ENCODE peak calls at places on chromosomes 16 and 17, in nine cellular contexts. C is A549, F is right cardiac atrium, I is body of pancreas, Q is hepatocyte, P is RWPE2, D is transverse colon, J is thoracic aorta, Z is IMR-90. W is an unnamed sample. For H3K4me1, the result is how much of the 10 kb centered on the place peaks cover.

GRCh38 chr17:69451416-69452394 is 37.2 kb downstream of the MAP2K6 start:
- DNase-seq in D (no peak), J (no peak), F (no peak), P (no peak), C (no peak), I (no peak), Q (no peak), Z (no peak), W (peak)

GRCh38 chr17:74585711-74586110 is 6.4 kb downstream of the CD300LD start:
- DNase-seq in J (no peak), D (no peak), Q (no peak), Z (no peak), I (no peak), P (no peak), F (no peak), C (no peak), W (no peak)

GRCh38 chr17:3730881-3731429 is 7.3 kb downstream of the HASPIN start:
- DNase-seq in D (no peak), F (no peak), Q (no peak), P (no peak), C (no peak), J (no peak), I (no peak), Z (peak), W (no peak)

GRCh38 chr17:27289856-27290255 is 4.1 kb upstream of the WSB1 start:
- DNase-seq in I (no peak), Z (no peak), D (no peak), C (no peak), Q (no peak), P (no peak), F (no peak), J (no peak), W (no peak)

GRCh38 chr17:81705518-81706231 is 2.5 kb downstream of the MRPL12 start:
- DNase-seq in P (peak), J (no peak), C (no peak), Z (no peak), Q (no peak), I (no peak), D (no peak), F (no peak), W (no peak)

GRCh38 chr17:7574176-7574953 is 5.1 kb upstream of the CD68 start:
- DNase-seq in D (no peak), J (no peak), Z (peak), C (no peak), Q (peak), F (no peak), P (no peak), I (no peak), W (no peak)

GRCh38 chr17:65930140-65930715 is 261.7 kb downstream of the CEP112 start:
- DNase-seq in C (no peak), J (no peak), F (no peak), Z (no peak), D (no peak), Q (no peak), I (no peak), P (no peak), W (no peak)

GRCh38 chr17:59485018-59485417 is 80.4 kb upstream of the DHX40 start:
- DNase-seq in F (no peak), Z (no peak), D (no peak), P (no peak), C (no peak), J (no peak), I (no peak), Q (no peak), W (no peak)

GRCh38 chr16:78606572-78606971 is 507.1 kb downstream of the WWOX start:
- DNase-seq in D (no peak), F (no peak), C (no peak), Z (no peak), I (no peak), P (no peak), Q (no peak), J (no peak), W (no peak)

GRCh38 chr17:57408064-57408811 is 151.9 kb downstream of the MSI2 start:
- DNase-seq in I (no peak), Z (no peak), J (no peak), P (no peak), F (no peak), Q (peak), D (peak), C (no peak), W (no peak)

GRCh38 chr16:87074635-87075318 is 242.4 kb downstream of the C16orf95 start:
- DNase-seq in F (no peak), P (no peak), D (peak), Z (no peak), C (no peak), Q (no peak), I (no peak), J (no peak), W (no peak)

GRCh38 chr16:87075319-87075860 is 241.8 kb downstream of the C16orf95 start:
- DNase-seq in Z (no peak), F (no peak), Q (no peak), J (no peak), D (no peak), C (no peak), P (no peak), I (no peak), W (no peak)

GRCh38 chr16:87076950-87077749 is 240.0 kb downstream of the C16orf95 start:
- DNase-seq in P (no peak), J (no peak), C (peak), F (no peak), I (peak), Q (peak), D (peak), Z (peak), W (peak)

GRCh38 chr16:87077750-87078127 is 239.5 kb downstream of the C16orf95 start:
- DNase-seq in P (no peak), F (no peak), D (no peak), C (no peak), Z (no peak), Q (no peak), I (no peak), J (no peak), W (no peak)

DNA sequence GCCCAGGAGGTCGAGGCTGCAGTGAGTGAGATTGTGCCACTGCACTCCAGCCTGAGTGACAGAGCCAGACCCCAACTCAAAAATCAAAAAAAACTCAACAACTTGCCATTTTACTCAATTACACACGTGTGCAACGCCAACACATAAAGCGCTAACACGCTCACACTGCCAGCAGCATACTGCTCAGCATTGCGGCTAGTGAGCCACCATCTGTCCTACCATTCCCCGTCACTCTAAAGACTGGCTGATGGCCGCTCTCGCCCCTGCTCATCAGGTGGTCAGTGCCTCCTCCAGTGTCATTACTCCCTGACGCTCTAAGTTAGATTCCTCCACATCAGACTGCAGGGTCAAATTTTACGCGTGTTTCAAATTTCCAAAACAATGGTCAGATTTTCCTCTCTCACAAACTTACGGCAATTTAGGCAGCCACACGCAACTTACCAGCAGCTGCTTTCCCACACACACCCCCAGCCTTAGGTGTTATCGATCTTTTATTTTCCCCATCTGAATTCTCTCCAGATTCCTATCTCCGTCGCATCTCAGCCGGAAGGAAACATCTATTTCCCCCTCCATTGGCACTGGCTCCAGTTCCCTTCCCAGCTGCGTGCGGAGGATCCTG is 240.8 kb downstream of the C16orf95 start:
- DNase-seq in Z (no peak), D (no peak), J (no peak), P (no peak), Q (no peak), C (no peak), F (no peak), I (no peak), W (no peak)
- H3K4me1 ChIP-seq in Z (under half), D (under half), J (under half), P (under half), Q (under half), C (under half), F (under half), I (under half), W (under half)

GRCh38 chr17:49213803-49214202 is 3.3 kb downstream of the ABI3 start:
- DNase-seq in F (no peak), C (no peak), Z (no peak), D (no peak), Q (no peak), J (no peak), P (no peak), I (no peak), W (no peak)
- H3K4me1 ChIP-seq in F (under half), C (under half), Z (under half), D (under half), Q (under half), J (under half), P (under half), I (under half), W (under half)

GRCh38 chr17:17693955-17694228 is 12.6 kb downstream of the RAI1 start:
- DNase-seq in D (no peak), Z (no peak), F (no peak), I (no peak), C (no peak), Q (no peak), P (no peak), J (no peak), W (no peak)
- H3K4me1 ChIP-seq in D (half or more), Z (half or more), F (under half), I (half or more), C (half or more), Q (half or more), P (half or more), J (under half), W (under half)

GRCh38 chr16:17367034-17367433 is 103.7 kb downstream of the XYLT1 start:
- DNase-seq in F (no peak), J (no peak), Z (no peak), C (no peak), I (no peak), Q (no peak), D (no peak), P (no peak), W (no peak)
- H3K4me1 ChIP-seq in F (under half), J (under half), Z (under half), C (under half), I (under half), Q (under half), D (under half), P (under half), W (under half)

W was measured in Peyer's patch.